ENCODE peak calls at places on chromosomes 6 and 20, in nine cellular contexts. P is AG09319, L is endodermal cell, O is type B pancreatic cell, D is progenitor cell of endocrine pancreas, T is GM12865, M is astrocyte of the spinal cord, G is Panc1, F is suprapubic skin. Q is an unnamed sample.

GRCh38 chr6:170139531-170139930 is 151.3 kb downstream of the DLL1 start:
- DNase-seq in P (no peak), L (peak; percentile 26), O (peak; percentile 63), D (no peak), T (no peak), M (no peak), G (no peak), F (peak; percentile 69), Q (no peak)

GRCh38 chr6:47308674-47309325 is 905 bp downstream of the TNFRSF21 start:
- DNase-seq in P (no peak), L (peak; percentile 72), O (peak; percentile 70), D (peak; percentile 17), T (no peak), M (peak; percentile 58), G (no peak), F (no peak), Q (no peak)

GRCh38 chr20:22342410-22342809 is 242.0 kb downstream of the FOXA2 start:
- DNase-seq in P (no peak), L (no peak), O (no peak), D (no peak), T (no peak), M (no peak), G (no peak), F (no peak), Q (no peak)

GRCh38 chr6:152087701-152088100 is 280.2 kb downstream of the ESR1 start:
- DNase-seq in P (no peak), L (no peak), O (no peak), D (no peak), T (no peak), M (no peak), G (no peak), F (no peak), Q (no peak)

GRCh38 chr6:88119769-88120168 is 46.4 kb downstream of the CNR1 start:
- DNase-seq in P (no peak), L (no peak), O (no peak), D (no peak), T (peak; percentile 35), M (peak; percentile 8), G (no peak), F (no peak), Q (no peak)

GRCh38 chr6:56450882-56451739 is 191.6 kb downstream of the DST start:
- DNase-seq in P (no peak), L (no peak), O (no peak), D (no peak), T (no peak), M (peak; percentile 66), G (no peak), F (no peak), Q (peak; percentile 39)

GRCh38 chr6:11899645-11900044 is 112.5 kb upstream of the HIVEP1 start:
- DNase-seq in P (no peak), L (no peak), O (no peak), D (no peak), T (no peak), M (no peak), G (no peak), F (no peak), Q (no peak)

GRCh38 chr6:86723729-86724128 is 213.6 kb upstream of the HTR1E start:
- DNase-seq in P (no peak), L (no peak), O (no peak), D (no peak), T (no peak), M (no peak), G (no peak), F (no peak), Q (no peak)

GRCh38 chr6:35489995-35490791 is 6.7 kb downstream of the TEAD3 start:
- DNase-seq in P (peak; percentile 46), L (peak; percentile 95), O (no peak), D (peak; percentile 49), T (no peak), M (peak; percentile 84), G (no peak), F (no peak), Q (no peak)

GRCh38 chr20:32067234-32067821 is 15.3 kb downstream of the HCK start:
- DNase-seq in P (peak; percentile 87), L (no peak), O (no peak), D (no peak), T (peak; percentile 37), M (peak; percentile 47), G (no peak), F (no peak), Q (no peak)

GRCh38 chr20:47300071-47300470 is 56.4 kb downstream of the ZMYND8 start:
- DNase-seq in P (no peak), L (no peak), O (no peak), D (no peak), T (no peak), M (peak; percentile 82), G (no peak), F (no peak), Q (no peak)

GRCh38 chr6:16249971-16250370 is 11.6 kb downstream of the GMPR start:
- DNase-seq in P (no peak), L (peak; percentile 50), O (no peak), D (no peak), T (no peak), M (peak; percentile 48), G (no peak), F (no peak), Q (no peak)

GRCh38 chr6:158023597-158023939 is 41.9 kb downstream of the SYNJ2 start:
- DNase-seq in P (no peak), L (no peak), O (no peak), D (no peak), T (no peak), M (no peak), G (no peak), F (no peak), Q (no peak)

GRCh38 chr20:49591217-49591865 is 23.4 kb upstream of the PTGIS start:
- DNase-seq in P (no peak), L (no peak), O (no peak), D (no peak), T (no peak), M (no peak), G (no peak), F (no peak), Q (no peak)

GRCh38 chr6:138571174-138571573 is 71.9 kb upstream of the NHSL1 start:
- DNase-seq in P (no peak), L (no peak), O (no peak), D (no peak), T (no peak), M (peak; percentile 35), G (no peak), F (no peak), Q (no peak)

GRCh38 chr6:75526502-75527127 is 33.0 kb upstream of the FILIP1 start:
- DNase-seq in P (peak; percentile 45), L (peak; percentile 79), O (no peak), D (peak; percentile 37), T (peak; percentile 79), M (peak; percentile 73), G (peak; percentile 38), F (no peak), Q (peak; percentile 61)

GRCh38 chr6:89140347-89141159 is 5.3 kb upstream of the PM20D2 start:
- DNase-seq in P (no peak), L (no peak), O (no peak), D (no peak), T (no peak), M (no peak), G (no peak), F (no peak), Q (no peak)

GRCh38 chr6:26126394-26127221 is 39.4 kb downstream of the HFE start:
- DNase-seq in P (no peak), L (peak; percentile 64), O (no peak), D (no peak), T (peak; percentile 46), M (no peak), G (no peak), F (no peak), Q (no peak)

DNA sequence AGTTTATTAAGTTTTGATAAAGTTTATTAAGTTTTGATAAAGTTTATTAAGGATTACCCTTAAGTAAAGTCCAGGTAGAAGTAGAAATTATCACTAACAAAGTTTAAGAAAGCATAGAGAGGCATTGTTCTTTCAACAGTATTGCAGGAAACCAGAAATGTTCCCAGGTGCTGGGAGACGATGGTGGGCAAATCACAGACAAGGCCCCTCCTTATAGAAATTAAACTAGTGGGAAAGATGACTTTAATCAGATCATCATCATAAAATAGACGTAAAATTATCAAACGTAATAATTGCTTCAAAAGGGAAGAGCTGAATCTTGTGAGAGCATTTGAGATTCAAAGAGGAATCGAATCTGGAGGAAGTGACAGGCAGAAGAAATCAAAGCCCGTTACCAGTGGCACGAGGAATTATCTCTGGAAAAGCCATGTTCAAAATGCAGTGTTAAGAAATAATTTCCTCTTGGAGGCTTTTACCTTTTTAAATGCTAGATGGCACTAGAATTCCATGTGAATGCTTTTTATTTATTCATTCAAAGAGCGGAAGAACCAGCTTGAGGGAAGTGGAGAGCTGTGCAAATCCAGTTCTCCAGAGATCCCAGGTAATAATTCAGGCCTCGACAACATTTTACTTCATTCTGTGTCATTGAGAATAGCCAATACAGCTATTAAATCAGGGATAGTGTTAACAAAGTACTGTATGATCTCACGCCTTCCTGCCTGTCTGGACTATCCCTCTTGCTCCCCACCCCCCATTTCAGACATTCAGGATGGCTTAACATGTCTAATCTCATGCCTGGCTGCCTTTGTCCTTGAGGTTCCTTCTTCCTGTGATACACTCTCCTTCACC is 1.0 kb upstream of the APMAP start:
- DNase-seq in P (peak; percentile 7), L (peak; percentile 10), O (no peak), D (no peak), T (no peak), M (peak; percentile 65), G (no peak), F (peak; percentile 62), Q (no peak)
- TF ChIP-seq CTCF in P (peak; percentile 32), L (no peak), O (peak; percentile 55), D (peak; percentile 20), T (peak; percentile 6), M (peak; percentile 27), G (peak; percentile 62), F (no peak), Q (peak; percentile 12)

DNA sequence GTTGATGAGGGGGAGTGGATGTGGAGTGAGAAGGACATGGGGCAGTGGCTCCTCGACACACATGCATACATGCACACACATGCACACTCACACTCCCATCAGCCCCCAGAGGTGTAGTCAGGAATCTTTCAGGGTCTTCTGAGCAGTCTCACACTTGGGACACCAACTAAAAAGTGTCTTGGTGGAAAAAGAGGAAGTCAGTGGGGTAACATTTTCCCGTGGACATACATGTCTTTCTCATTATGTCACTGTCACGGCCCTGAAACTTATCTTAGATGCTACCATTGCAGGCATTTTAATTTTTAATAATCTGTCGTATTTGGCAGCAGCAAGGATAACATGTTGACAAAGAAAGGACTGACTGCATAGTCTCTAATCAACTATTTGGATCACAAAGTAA is 261.1 kb downstream of the ADGRG6 start:
- DNase-seq in P (no peak), L (no peak), O (no peak), D (no peak), T (no peak), M (no peak), G (no peak), F (no peak), Q (no peak)
- TF ChIP-seq CTCF in P (no peak), L (no peak), O (no peak), D (no peak), T (no peak), M (no peak), G (no peak), F (no peak), Q (no peak)

GRCh38 chr20:2387580-2387979 is 6.9 kb downstream of the TGM6 start:
- DNase-seq in P (no peak), L (no peak), O (no peak), D (no peak), T (no peak), M (no peak), G (no peak), F (no peak), Q (no peak)
- TF ChIP-seq CTCF in P (no peak), L (no peak), O (no peak), D (no peak), T (no peak), M (no peak), G (peak; percentile 41), F (peak; percentile 0), Q (no peak)

GRCh38 chr6:41442800-41443501 is 103.2 kb upstream of the FOXP4 start:
- DNase-seq in P (no peak), L (peak; percentile 93), O (peak; percentile 89), D (peak; percentile 76), T (no peak), M (peak; percentile 70), G (no peak), F (no peak), Q (no peak)
- TF ChIP-seq CTCF in P (peak; percentile 35), L (peak; percentile 99), O (peak; percentile 98), D (peak; percentile 96), T (peak; percentile 16), M (peak; percentile 75), G (peak; percentile 35), F (peak; percentile 29), Q (no peak)

Q was measured in lung.